ENCODE peak calls at places on chromosome 6, in four cellular contexts. J is neuronal stem cell; P is lung; Z is CD8-positive, alpha-beta memory T cell. U is an unnamed sample.

GRCh38 chr6:95819461-95819860 is 196.3 kb upstream of the FUT9 start:
- DNase-seq in J (no peak), Z (no peak), P (no peak), U (no peak)

GRCh38 chr6:142874676-142875075 is 70.3 kb downstream of the HIVEP2 start:
- DNase-seq in Z (no peak), J (no peak), P (no peak), U (no peak)

GRCh38 chr6:115896538-115897129 is 164.1 kb downstream of the FRK start:
- DNase-seq in P (no peak), Z (no peak), J (peak), U (no peak)

GRCh38 chr6:81834141-81834621 is 81.7 kb upstream of the TENT5A start:
- DNase-seq in J (no peak), Z (no peak), P (no peak), U (no peak)

GRCh38 chr6:6556162-6556737 is 32.3 kb upstream of the LY86 start:
- DNase-seq in P (no peak), Z (no peak), J (no peak), U (no peak)

GRCh38 chr6:13427838-13428527 is 59.4 kb downstream of the GFOD1 start:
- DNase-seq in Z (peak), J (no peak), P (no peak), U (no peak)

GRCh38 chr6:45426251-45426650 is 48.5 kb upstream of the SUPT3H start:
- DNase-seq in Z (no peak), J (no peak), P (no peak), U (no peak)

GRCh38 chr6:158816329-158816728 is 2.8 kb downstream of the EZR start:
- DNase-seq in Z (no peak), P (no peak), J (no peak), U (no peak)

GRCh38 chr6:87731818-87732661 is 30.0 kb upstream of the AKIRIN2 start:
- DNase-seq in Z (peak), P (peak), J (no peak), U (peak)

GRCh38 chr6:79404677-79405076 is 132.6 kb downstream of the LCA5 start:
- DNase-seq in Z (no peak), J (no peak), P (no peak), U (no peak)

GRCh38 chr6:73131706-73132105 is 93.6 kb downstream of the KHDC1L start:
- DNase-seq in P (no peak), J (no peak), Z (no peak), U (no peak)

GRCh38 chr6:11263185-11263817 is 30.8 kb upstream of the NEDD9 start:
- DNase-seq in J (no peak), Z (no peak), P (peak), U (peak)

GRCh38 chr6:73898599-73898998 is 202.6 kb downstream of the CD109 start:
- DNase-seq in P (no peak), J (no peak), Z (no peak), U (no peak)

GRCh38 chr6:43307451-43308100 is 1.1 kb downstream of the CRIP3 start:
- DNase-seq in Z (no peak), J (no peak), P (no peak), U (no peak)

GRCh38 chr6:98678481-98678880 is 155.9 kb upstream of the POU3F2 start:
- DNase-seq in Z (no peak), P (no peak), J (no peak), U (no peak)